ENCODE peak calls at places on chromosomes 3 and 15, in five cellular contexts. One of them, this sample, is unnamed.

GRCh38 chr15:88704791-88705768 is 66.3 kb downstream of the ISG20 start:
- DNase-seq in endodermal cell: peak
- DNase-seq in mesendoderm: peak
- DNase-seq in fibroblast of the aortic adventitia: peak
- DNase-seq in A549: no peak
- DNase-seq in this sample: no peak

GRCh38 chr15:101725073-101725472 is 800 bp upstream of the TARS3 start:
- DNase-seq in endodermal cell: no peak
- DNase-seq in mesendoderm: no peak
- DNase-seq in fibroblast of the aortic adventitia: no peak
- DNase-seq in A549: no peak
- DNase-seq in this sample: no peak

GRCh38 chr3:69838696-69839515 is 99.6 kb downstream of the MITF start:
- DNase-seq in endodermal cell: no peak
- DNase-seq in mesendoderm: no peak
- DNase-seq in fibroblast of the aortic adventitia: no peak
- DNase-seq in A549: no peak
- DNase-seq in this sample: no peak

GRCh38 chr3:33128706-33129105 is 14.9 kb downstream of the CRTAP start:
- DNase-seq in endodermal cell: no peak
- DNase-seq in mesendoderm: peak
- DNase-seq in fibroblast of the aortic adventitia: peak
- DNase-seq in A549: no peak
- DNase-seq in this sample: peak

GRCh38 chr15:63372018-63372705 is 9.5 kb downstream of the CA12 start:
- DNase-seq in endodermal cell: no peak
- DNase-seq in mesendoderm: no peak
- DNase-seq in fibroblast of the aortic adventitia: peak
- DNase-seq in A549: peak
- DNase-seq in this sample: no peak

GRCh38 chr3:150094150-150094932 is 123.6 kb upstream of the PFN2 start:
- DNase-seq in endodermal cell: no peak
- DNase-seq in mesendoderm: peak
- DNase-seq in fibroblast of the aortic adventitia: no peak
- DNase-seq in A549: no peak
- DNase-seq in this sample: no peak

GRCh38 chr15:85592148-85592547 is 202.6 kb downstream of the KLHL25 start:
- DNase-seq in endodermal cell: no peak
- DNase-seq in mesendoderm: no peak
- DNase-seq in fibroblast of the aortic adventitia: peak
- DNase-seq in A549: no peak
- DNase-seq in this sample: no peak

GRCh38 chr3:10383850-10384248 is 62.9 kb upstream of the SEC13 start:
- DNase-seq in endodermal cell: no peak
- DNase-seq in mesendoderm: no peak
- DNase-seq in fibroblast of the aortic adventitia: no peak
- DNase-seq in A549: no peak
- DNase-seq in this sample: no peak

GRCh38 chr3:22089284-22089683 is 338.3 kb upstream of the ZNF385D start:
- DNase-seq in endodermal cell: peak
- DNase-seq in mesendoderm: peak
- DNase-seq in fibroblast of the aortic adventitia: peak
- DNase-seq in A549: peak
- DNase-seq in this sample: peak

GRCh38 chr3:66242788-66243463 is 22.1 kb downstream of the SLC25A26 start:
- DNase-seq in endodermal cell: no peak
- DNase-seq in mesendoderm: no peak
- DNase-seq in fibroblast of the aortic adventitia: no peak
- DNase-seq in A549: no peak
- DNase-seq in this sample: no peak

GRCh38 chr3:155026999-155027591 is 53.0 kb upstream of the MME start:
- DNase-seq in endodermal cell: no peak
- DNase-seq in mesendoderm: peak
- DNase-seq in fibroblast of the aortic adventitia: peak
- DNase-seq in A549: no peak
- DNase-seq in this sample: peak

GRCh38 chr15:90291679-90292356 is 26.3 kb downstream of the NGRN start:
- DNase-seq in endodermal cell: peak
- DNase-seq in mesendoderm: peak
- DNase-seq in fibroblast of the aortic adventitia: no peak
- DNase-seq in A549: peak
- DNase-seq in this sample: peak

GRCh38 chr3:7285502-7285901 is 424.6 kb downstream of the GRM7 start:
- DNase-seq in endodermal cell: peak
- DNase-seq in mesendoderm: peak
- DNase-seq in fibroblast of the aortic adventitia: no peak
- DNase-seq in A549: no peak
- DNase-seq in this sample: peak

GRCh38 chr15:31098491-31098917 is 3.0 kb downstream of the TRPM1 start:
- DNase-seq in endodermal cell: no peak
- DNase-seq in mesendoderm: no peak
- DNase-seq in fibroblast of the aortic adventitia: no peak
- DNase-seq in A549: no peak
- DNase-seq in this sample: peak

GRCh38 chr15:31157644-31158069 is 56.1 kb upstream of the TRPM1 start:
- DNase-seq in endodermal cell: no peak
- DNase-seq in mesendoderm: no peak
- DNase-seq in fibroblast of the aortic adventitia: no peak
- DNase-seq in A549: no peak
- DNase-seq in this sample: no peak

GRCh38 chr15:47194718-47195117 is 522.6 kb upstream of the SEMA6D start:
- DNase-seq in endodermal cell: no peak
- DNase-seq in mesendoderm: peak
- DNase-seq in fibroblast of the aortic adventitia: peak
- DNase-seq in A549: no peak
- DNase-seq in this sample: no peak

GRCh38 chr3:105559856-105560255 is 193.1 kb downstream of the ALCAM start:
- DNase-seq in endodermal cell: no peak
- DNase-seq in mesendoderm: no peak
- DNase-seq in fibroblast of the aortic adventitia: no peak
- DNase-seq in A549: no peak
- DNase-seq in this sample: no peak

GRCh38 chr3:189853906-189854305 is 222.7 kb downstream of the TP63 start:
- DNase-seq in endodermal cell: no peak
- DNase-seq in mesendoderm: no peak
- DNase-seq in fibroblast of the aortic adventitia: no peak
- DNase-seq in A549: no peak
- DNase-seq in this sample: no peak

GRCh38 chr3:107704477-107704876 is 181.7 kb downstream of the BBX start:
- DNase-seq in endodermal cell: no peak
- DNase-seq in mesendoderm: no peak
- DNase-seq in fibroblast of the aortic adventitia: no peak
- DNase-seq in A549: no peak
- DNase-seq in this sample: no peak

GRCh38 chr15:64461577-64462162 is 1.3 kb downstream of the ZNF609 start:
- DNase-seq in endodermal cell: peak
- DNase-seq in mesendoderm: peak
- DNase-seq in fibroblast of the aortic adventitia: peak
- DNase-seq in A549: peak
- DNase-seq in this sample: peak

GRCh38 chr15:28932361-28932760 is 46.6 kb downstream of the APBA2 start:
- DNase-seq in endodermal cell: no peak
- DNase-seq in mesendoderm: no peak
- DNase-seq in fibroblast of the aortic adventitia: no peak
- DNase-seq in A549: no peak
- DNase-seq in this sample: no peak

GRCh38 chr3:145942052-145942451 is 218.9 kb downstream of the PLOD2 start:
- DNase-seq in endodermal cell: no peak
- DNase-seq in mesendoderm: no peak
- DNase-seq in fibroblast of the aortic adventitia: peak
- DNase-seq in A549: no peak
- DNase-seq in this sample: no peak

GRCh38 chr3:181009225-181009624 is 19.7 kb upstream of the DNAJC19 start:
- DNase-seq in endodermal cell: no peak
- DNase-seq in mesendoderm: no peak
- DNase-seq in fibroblast of the aortic adventitia: no peak
- DNase-seq in A549: no peak
- DNase-seq in this sample: no peak

GRCh38 chr3:112038863-112039262 is 4.3 kb downstream of the TMPRSS7 start:
- DNase-seq in endodermal cell: no peak
- DNase-seq in mesendoderm: no peak
- DNase-seq in fibroblast of the aortic adventitia: peak
- DNase-seq in A549: no peak
- DNase-seq in this sample: no peak

GRCh38 chr3:12470111-12470510 is 14.2 kb upstream of the TSEN2 start:
- DNase-seq in endodermal cell: no peak
- DNase-seq in mesendoderm: no peak
- DNase-seq in fibroblast of the aortic adventitia: peak
- DNase-seq in A549: no peak
- DNase-seq in this sample: no peak

GRCh38 chr3:11168881-11169805 is 14.8 kb downstream of the HRH1 start:
- DNase-seq in endodermal cell: no peak
- DNase-seq in mesendoderm: no peak
- DNase-seq in fibroblast of the aortic adventitia: no peak
- DNase-seq in A549: no peak
- DNase-seq in this sample: no peak

GRCh38 chr15:65083262-65083701 is 6.7 kb downstream of the KBTBD13 start:
- DNase-seq in endodermal cell: peak
- DNase-seq in mesendoderm: peak
- DNase-seq in fibroblast of the aortic adventitia: peak
- DNase-seq in A549: no peak
- DNase-seq in this sample: peak

GRCh38 chr3:120344349-120344748 is 4.8 kb downstream of the LRRC58 start:
- DNase-seq in endodermal cell: no peak
- DNase-seq in mesendoderm: no peak
- DNase-seq in fibroblast of the aortic adventitia: peak
- DNase-seq in A549: no peak
- DNase-seq in this sample: no peak

GRCh38 chr3:187167795-187168194 is 28.5 kb upstream of the RPL39L start:
- DNase-seq in endodermal cell: no peak
- DNase-seq in mesendoderm: no peak
- DNase-seq in fibroblast of the aortic adventitia: peak
- DNase-seq in A549: no peak
- DNase-seq in this sample: no peak

GRCh38 chr3:187169231-187169960 is 27.9 kb upstream of the RTP1 start:
- DNase-seq in endodermal cell: no peak
- DNase-seq in mesendoderm: no peak
- DNase-seq in fibroblast of the aortic adventitia: peak
- DNase-seq in A549: no peak
- DNase-seq in this sample: no peak

DNA sequence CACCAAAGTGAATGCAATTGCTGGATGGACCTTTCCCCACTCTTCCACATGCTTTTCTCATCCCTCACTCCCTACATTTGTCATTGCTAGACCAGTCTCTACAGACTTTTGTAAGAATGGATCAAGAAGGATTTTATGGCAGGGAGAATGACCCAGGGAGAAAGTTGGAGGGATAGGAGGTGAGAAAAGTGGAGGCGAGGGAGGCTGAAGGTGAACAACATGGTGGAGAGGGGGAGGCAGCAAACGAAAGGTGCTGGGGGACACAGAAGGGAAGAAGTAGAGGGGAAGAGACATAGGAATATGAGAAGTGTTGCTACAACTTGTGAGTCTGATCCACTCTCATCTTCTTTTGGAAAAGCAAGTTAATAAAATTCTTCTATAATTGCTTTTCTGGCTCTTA is 24.4 kb upstream of the RTP1 start:
- DNase-seq in endodermal cell: no peak
- DNase-seq in mesendoderm: no peak
- DNase-seq in fibroblast of the aortic adventitia: no peak
- DNase-seq in A549: no peak
- DNase-seq in this sample: no peak
- H3K4me3 ChIP-seq in endodermal cell: no peak
- H3K4me3 ChIP-seq in mesendoderm: no peak
- H3K4me3 ChIP-seq in fibroblast of the aortic adventitia: no peak
- H3K4me3 ChIP-seq in A549: no peak
- H3K4me3 ChIP-seq in this sample: no peak

GRCh38 chr3:72150634-72151412 is 365.9 kb upstream of the PROK2 start:
- DNase-seq in endodermal cell: no peak
- DNase-seq in mesendoderm: no peak
- DNase-seq in fibroblast of the aortic adventitia: no peak
- DNase-seq in A549: no peak
- DNase-seq in this sample: no peak

GRCh38 chr3:72151465-72152238 is 366.7 kb upstream of the PROK2 start:
- DNase-seq in endodermal cell: no peak
- DNase-seq in mesendoderm: no peak
- DNase-seq in fibroblast of the aortic adventitia: no peak
- DNase-seq in A549: no peak
- DNase-seq in this sample: no peak

GRCh38 chr3:72154391-72155300 is 369.7 kb upstream of the PROK2 start:
- DNase-seq in endodermal cell: no peak
- DNase-seq in mesendoderm: no peak
- DNase-seq in fibroblast of the aortic adventitia: peak
- DNase-seq in A549: no peak
- DNase-seq in this sample: no peak

GRCh38 chr3:72153477-72154314 is 368.7 kb upstream of the PROK2 start:
- DNase-seq in endodermal cell: no peak
- DNase-seq in mesendoderm: no peak
- DNase-seq in fibroblast of the aortic adventitia: peak
- DNase-seq in A549: no peak
- DNase-seq in this sample: no peak

GRCh38 chr3:72152551-72153476 is 367.9 kb upstream of the PROK2 start:
- DNase-seq in endodermal cell: no peak
- DNase-seq in mesendoderm: no peak
- DNase-seq in fibroblast of the aortic adventitia: peak
- DNase-seq in A549: peak
- DNase-seq in this sample: peak
- H3K4me3 ChIP-seq in endodermal cell: no peak
- H3K4me3 ChIP-seq in mesendoderm: no peak
- H3K4me3 ChIP-seq in fibroblast of the aortic adventitia: peak
- H3K4me3 ChIP-seq in A549: peak
- H3K4me3 ChIP-seq in this sample: peak

GRCh38 chr3:194009892-194010533 is 125.9 kb upstream of the HES1 start:
- DNase-seq in endodermal cell: peak
- DNase-seq in mesendoderm: peak
- DNase-seq in fibroblast of the aortic adventitia: no peak
- DNase-seq in A549: no peak
- DNase-seq in this sample: no peak
- H3K4me3 ChIP-seq in endodermal cell: no peak
- H3K4me3 ChIP-seq in mesendoderm: no peak
- H3K4me3 ChIP-seq in fibroblast of the aortic adventitia: no peak
- H3K4me3 ChIP-seq in A549: no peak
- H3K4me3 ChIP-seq in this sample: no peak

GRCh38 chr15:92645731-92646130 is 9.8 kb downstream of the FAM174B start:
- DNase-seq in endodermal cell: peak
- DNase-seq in mesendoderm: no peak
- DNase-seq in fibroblast of the aortic adventitia: no peak
- DNase-seq in A549: no peak
- DNase-seq in this sample: no peak
- H3K4me3 ChIP-seq in endodermal cell: no peak
- H3K4me3 ChIP-seq in mesendoderm: no peak
- H3K4me3 ChIP-seq in fibroblast of the aortic adventitia: no peak
- H3K4me3 ChIP-seq in A549: no peak
- H3K4me3 ChIP-seq in this sample: no peak

GRCh38 chr15:92914103-92914499 is 14.0 kb downstream of the CHD2 start:
- DNase-seq in endodermal cell: no peak
- DNase-seq in mesendoderm: peak
- DNase-seq in fibroblast of the aortic adventitia: no peak
- DNase-seq in A549: no peak
- DNase-seq in this sample: no peak
- H3K4me3 ChIP-seq in endodermal cell: peak
- H3K4me3 ChIP-seq in mesendoderm: no peak
- H3K4me3 ChIP-seq in fibroblast of the aortic adventitia: no peak
- H3K4me3 ChIP-seq in A549: no peak
- H3K4me3 ChIP-seq in this sample: no peak